ENCODE peak calls at places on chromosomes 4 and X, in four cellular contexts. E, P, M and F are unnamed samples.

GRCh38 chr4:47838445-47838844 is 578 bp upstream of the CORIN start:
- DNase-seq in E (no peak), P (no peak), M (no peak), F (no peak)

GRCh38 chrX:13938766-13939530 is 90.7 kb downstream of the GEMIN8 start:
- DNase-seq in E (no peak), P (no peak), M (no peak), F (no peak)

GRCh38 chr4:72375050-72375736 is 193.8 kb downstream of the ADAMTS3 start:
- DNase-seq in E (no peak), P (no peak), M (no peak), F (no peak)

GRCh38 chr4:183147191-183147590 is 48.1 kb downstream of the WWC2 start:
- DNase-seq in E (no peak), P (no peak), M (no peak), F (no peak)

GRCh38 chr4:143241892-143242291 is 57.2 kb downstream of the USP38 start:
- DNase-seq in E (no peak), P (peak), M (no peak), F (no peak)

GRCh38 chr4:113447695-113448265 is 313.8 kb downstream of the CAMK2D start:
- DNase-seq in E (no peak), P (no peak), M (no peak), F (no peak)

GRCh38 chrX:130009658-130010223 is 27.3 kb downstream of the BCORL1 start:
- DNase-seq in E (no peak), P (no peak), M (no peak), F (no peak)

GRCh38 chr4:112817933-112818921 is 181.3 kb downstream of the LARP7 start:
- DNase-seq in E (peak), P (no peak), M (peak), F (peak)

GRCh38 chrX:14095702-14096101 is 66.0 kb upstream of the GEMIN8 start:
- DNase-seq in E (peak), P (peak), M (peak), F (peak)

GRCh38 chr4:8909548-8909947 is 37.9 kb upstream of the HMX1 start:
- DNase-seq in E (peak), P (no peak), M (no peak), F (no peak)

GRCh38 chr4:75498041-75498440 is 16.2 kb downstream of the RCHY1 start:
- DNase-seq in E (no peak), P (no peak), M (no peak), F (no peak)

GRCh38 chr4:75495489-75495888 is 18.7 kb downstream of the RCHY1 start:
- DNase-seq in E (no peak), P (no peak), M (no peak), F (no peak)

GRCh38 chr4:75494563-75494962 is 19.6 kb downstream of the RCHY1 start:
- DNase-seq in E (no peak), P (no peak), M (no peak), F (no peak)

GRCh38 chr4:75499900-75500299 is 14.3 kb downstream of the RCHY1 start:
- DNase-seq in E (no peak), P (no peak), M (no peak), F (no peak)

DNA sequence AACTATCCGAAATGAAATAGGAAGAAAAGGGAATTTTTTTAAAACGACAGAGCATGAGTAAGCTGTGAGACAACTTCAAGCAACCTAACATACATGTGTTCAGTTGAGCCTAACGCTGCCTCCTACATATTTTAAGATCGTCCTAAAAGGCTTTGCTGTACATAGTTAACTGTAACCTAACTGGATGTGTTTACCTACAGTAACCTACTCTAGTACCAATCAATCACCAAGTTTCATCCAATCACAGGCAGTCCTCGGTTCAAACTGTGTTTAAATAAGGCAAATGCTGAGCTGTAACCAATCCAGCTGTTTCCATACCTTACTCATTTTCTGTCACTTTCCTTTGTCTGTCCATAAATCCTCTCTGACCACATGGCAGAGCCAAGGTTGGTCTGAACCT is 17.1 kb downstream of the RCHY1 start:
- DNase-seq in E (no peak), P (no peak), M (no peak), F (no peak)
- TF ChIP-seq SPI1 in E (no peak), P (no peak), M (no peak), F (no peak)

DNA sequence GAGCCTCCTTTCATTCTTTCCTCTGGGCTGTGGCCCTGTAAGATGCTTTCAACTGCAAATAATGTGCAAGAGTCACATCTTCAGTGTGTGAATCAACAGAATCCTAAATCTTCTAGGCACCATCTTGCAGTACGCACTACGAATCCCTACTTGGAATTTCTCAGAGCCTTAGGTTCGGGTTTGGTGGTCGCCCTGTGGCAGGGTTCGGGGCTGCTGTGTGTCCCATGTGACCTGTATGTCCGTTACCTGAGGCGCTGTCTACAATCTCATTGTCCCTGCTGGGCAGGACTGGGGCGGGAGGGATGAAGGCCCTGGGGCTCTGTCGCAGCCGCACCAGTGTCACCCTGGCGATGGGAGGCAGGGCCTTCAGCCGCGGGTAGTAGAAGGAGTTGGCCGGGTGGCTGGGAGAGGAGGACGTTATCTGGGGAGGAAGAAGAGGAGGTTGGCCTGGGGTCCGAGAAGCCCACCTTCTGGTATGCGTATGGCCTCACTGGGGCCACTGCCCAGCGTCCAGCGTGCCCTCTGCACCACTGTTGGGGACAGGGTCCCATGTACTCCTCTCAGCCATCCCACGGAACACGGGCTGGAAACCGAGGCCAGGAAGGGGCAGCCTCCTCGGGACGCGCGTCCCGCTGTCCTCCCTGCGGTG is 2.1 kb downstream of the SPON2 start:
- DNase-seq in E (no peak), P (no peak), M (no peak), F (no peak)
- TF ChIP-seq SPI1 in E (no peak), P (no peak), M (no peak), F (no peak)

GRCh38 chr4:140061194-140061593 is 92.8 kb downstream of the MAML3 start:
- DNase-seq in E (no peak), P (no peak), M (no peak), F (no peak)

GRCh38 chr4:140056015-140056414 is 98.0 kb downstream of the MAML3 start:
- DNase-seq in E (no peak), P (no peak), M (no peak), F (no peak)

GRCh38 chr4:140057693-140058092 is 96.3 kb downstream of the MAML3 start:
- DNase-seq in E (no peak), P (no peak), M (no peak), F (no peak)

GRCh38 chr4:140061883-140062282 is 92.1 kb downstream of the MAML3 start:
- DNase-seq in E (no peak), P (no peak), M (no peak), F (no peak)

GRCh38 chr4:140059159-140059558 is 94.8 kb downstream of the MAML3 start:
- DNase-seq in E (no peak), P (no peak), M (no peak), F (no peak)
- TF ChIP-seq SPI1 in E (no peak), P (no peak), M (no peak), F (no peak)

DNA sequence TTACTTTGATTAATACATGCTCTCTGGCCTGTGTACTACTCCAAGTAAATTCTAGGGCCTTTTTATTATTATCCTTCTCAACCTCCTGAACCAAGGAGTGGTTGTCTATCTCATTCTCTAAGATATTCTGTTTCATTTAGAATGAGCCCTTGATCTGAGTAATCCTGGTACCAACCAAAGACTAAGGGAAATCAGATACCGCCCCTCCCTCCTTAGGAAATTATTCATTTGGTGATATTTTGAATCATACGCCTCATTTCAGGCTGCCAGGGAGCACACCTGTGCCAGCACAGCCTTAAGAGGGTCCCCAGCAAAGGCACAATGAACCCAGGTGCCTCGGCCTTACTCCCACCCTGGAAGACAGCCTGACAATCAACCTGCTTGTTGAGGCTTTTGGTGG is 73.2 kb upstream of the STARD8 start:
- DNase-seq in E (no peak), P (no peak), M (no peak), F (no peak)
- TF ChIP-seq SPI1 in E (no peak), P (no peak), M (no peak), F (no peak)

DNA sequence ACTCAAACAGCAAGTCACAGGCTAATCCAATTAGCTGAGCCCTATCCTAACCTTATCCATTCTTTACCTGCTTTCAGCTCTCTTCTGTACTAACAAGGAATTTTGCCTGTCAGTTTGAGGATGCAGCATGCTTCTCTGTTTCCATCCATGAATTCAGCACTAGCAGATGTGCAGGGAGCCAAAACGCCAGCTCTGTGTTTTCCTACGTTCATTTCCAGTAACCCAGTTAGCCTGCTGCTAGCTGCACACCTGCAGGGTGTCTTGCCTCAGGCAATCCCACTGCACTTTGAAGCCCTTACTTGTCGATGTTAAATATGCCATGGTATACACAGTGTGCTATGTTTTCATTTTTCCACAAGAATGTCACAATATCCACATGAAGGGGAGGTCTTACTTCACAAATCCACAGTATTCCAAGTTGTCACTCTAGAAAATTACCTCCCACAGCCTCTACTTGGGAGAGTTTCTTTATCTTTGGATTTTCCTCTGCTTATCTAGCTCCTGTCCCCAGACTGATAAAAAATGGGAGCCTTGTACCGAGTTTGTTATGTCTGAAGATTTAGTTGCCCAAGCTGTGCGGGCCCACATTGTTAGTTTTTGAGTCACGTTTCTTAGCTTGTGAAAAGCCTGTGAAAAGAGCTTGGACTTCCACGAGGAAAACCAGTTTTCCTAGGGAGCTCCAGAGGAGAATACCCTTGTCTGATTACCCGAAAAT is 127.6 kb upstream of the HHIP start:
- DNase-seq in E (no peak), P (no peak), M (no peak), F (no peak)
- TF ChIP-seq SPI1 in E (no peak), P (no peak), M (no peak), F (no peak)

GRCh38 chr4:125283702-125284279 is 31.0 kb upstream of the FAT4 start:
- DNase-seq in E (no peak), P (peak), M (no peak), F (no peak)
- TF ChIP-seq SPI1 in E (no peak), P (no peak), M (no peak), F (no peak)

DNA sequence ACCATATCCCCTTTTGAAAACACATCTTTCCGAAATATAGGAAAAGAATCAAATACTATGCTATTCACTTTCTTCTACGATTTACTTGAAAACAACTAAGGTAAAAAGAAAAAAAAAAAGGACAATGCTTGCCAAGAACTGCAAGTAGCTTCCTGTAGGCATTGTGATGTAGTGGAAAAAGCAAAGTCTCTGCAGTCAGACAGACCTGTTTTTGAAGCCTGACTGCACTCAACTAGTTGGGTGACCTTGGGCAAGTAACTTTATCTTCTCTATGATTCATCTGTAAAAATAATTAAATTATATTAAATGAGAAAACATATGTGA is 100.4 kb upstream of the PLS3 start:
- DNase-seq in E (no peak), P (no peak), M (no peak), F (no peak)
- TF ChIP-seq SPI1 in E (no peak), P (no peak), M (no peak), F (no peak)

GRCh38 chr4:124973716-124974115 is 261.2 kb upstream of the ANKRD50 start:
- DNase-seq in E (no peak), P (no peak), M (no peak), F (no peak)
- TF ChIP-seq SPI1 in E (no peak), P (no peak), M (no peak), F (no peak)

DNA sequence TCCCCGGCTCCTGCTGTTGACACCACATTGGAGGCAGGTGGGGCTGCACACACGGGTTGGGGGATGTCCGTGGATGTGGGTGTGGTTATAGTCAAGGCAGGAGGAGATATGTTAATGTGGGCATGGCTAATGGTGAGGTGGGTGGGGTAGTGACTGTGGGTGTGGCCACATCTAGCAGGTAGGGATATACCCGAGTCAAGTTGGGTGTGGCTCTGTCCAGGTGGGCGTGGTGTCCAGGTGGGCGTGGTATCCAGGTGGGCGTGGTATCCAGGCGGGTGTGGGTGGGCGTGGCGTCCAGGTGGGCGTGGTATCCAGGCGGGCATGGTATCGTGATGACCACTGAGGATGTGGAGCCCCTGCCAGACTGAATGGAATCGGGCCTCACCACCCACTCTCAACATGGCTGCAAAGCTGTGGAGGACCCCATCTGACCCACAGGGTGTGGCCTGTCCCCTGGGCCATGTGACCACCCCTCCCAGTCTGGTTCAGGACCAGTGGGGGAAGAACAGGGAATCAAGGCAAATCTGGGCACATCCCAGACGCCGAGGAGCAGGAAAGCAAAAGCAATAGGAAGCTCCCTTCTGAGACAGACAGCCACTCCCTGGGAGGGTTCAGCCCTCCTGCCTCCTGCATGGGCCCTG is 21.0 kb downstream of the MAN2B2 start:
- DNase-seq in E (no peak), P (peak), M (no peak), F (no peak)
- TF ChIP-seq SPI1 in E (no peak), P (no peak), M (no peak), F (no peak)